ENCODE peak calls at places on chromosomes 12 and 14, in nine cellular contexts. One of them, this sample, is unnamed.

GRCh38 chr12:108638141-108638823 is 4.6 kb upstream of the SELPLG start:
- DNase-seq in epithelial cell of prostate: no peak
- DNase-seq in WERI-Rb-1: no peak
- DNase-seq in MCF 10A: no peak
- DNase-seq in CD8-positive, alpha-beta memory T cell: no peak
- DNase-seq in HEK293T: no peak
- DNase-seq in AML-193: no peak
- DNase-seq in NCI-H460: no peak
- DNase-seq in activated T-cell treated with anti-CD3 and anti-CD28 coated beads for 1 hour: no peak
- DNase-seq in this sample: peak; percentile 25

GRCh38 chr14:67768219-67768618 is 48.2 kb downstream of the ZFYVE26 start:
- DNase-seq in activated T-cell treated with anti-CD3 and anti-CD28 coated beads for 1 hour: no peak
- DNase-seq in WERI-Rb-1: no peak
- DNase-seq in AML-193: no peak
- DNase-seq in CD8-positive, alpha-beta memory T cell: no peak
- DNase-seq in HEK293T: no peak
- DNase-seq in epithelial cell of prostate: no peak
- DNase-seq in MCF 10A: no peak
- DNase-seq in NCI-H460: no peak
- DNase-seq in this sample: no peak

GRCh38 chr14:105375635-105376057 is 22.7 kb upstream of the TEX22 start:
- DNase-seq in HEK293T: no peak
- DNase-seq in MCF 10A: no peak
- DNase-seq in AML-193: no peak
- DNase-seq in WERI-Rb-1: no peak
- DNase-seq in activated T-cell treated with anti-CD3 and anti-CD28 coated beads for 1 hour: no peak
- DNase-seq in CD8-positive, alpha-beta memory T cell: peak; percentile 9
- DNase-seq in epithelial cell of prostate: no peak
- DNase-seq in NCI-H460: no peak
- DNase-seq in this sample: peak; percentile 79

GRCh38 chr14:32166029-32166428 is 35.8 kb upstream of the RNU6-7 start:
- DNase-seq in HEK293T: no peak
- DNase-seq in WERI-Rb-1: no peak
- DNase-seq in epithelial cell of prostate: no peak
- DNase-seq in AML-193: no peak
- DNase-seq in MCF 10A: no peak
- DNase-seq in NCI-H460: no peak
- DNase-seq in activated T-cell treated with anti-CD3 and anti-CD28 coated beads for 1 hour: no peak
- DNase-seq in CD8-positive, alpha-beta memory T cell: no peak
- DNase-seq in this sample: no peak

GRCh38 chr14:103626150-103626850 is 2.7 kb upstream of the KLC1 start:
- DNase-seq in MCF 10A: no peak
- DNase-seq in NCI-H460: no peak
- DNase-seq in HEK293T: no peak
- DNase-seq in AML-193: no peak
- DNase-seq in epithelial cell of prostate: no peak
- DNase-seq in WERI-Rb-1: no peak
- DNase-seq in CD8-positive, alpha-beta memory T cell: no peak
- DNase-seq in activated T-cell treated with anti-CD3 and anti-CD28 coated beads for 1 hour: no peak
- DNase-seq in this sample: no peak

GRCh38 chr14:96586921-96587822 is 85.0 kb downstream of the PAPOLA start:
- DNase-seq in CD8-positive, alpha-beta memory T cell: no peak
- DNase-seq in NCI-H460: no peak
- DNase-seq in MCF 10A: no peak
- DNase-seq in WERI-Rb-1: no peak
- DNase-seq in AML-193: no peak
- DNase-seq in HEK293T: no peak
- DNase-seq in epithelial cell of prostate: no peak
- DNase-seq in activated T-cell treated with anti-CD3 and anti-CD28 coated beads for 1 hour: no peak
- DNase-seq in this sample: no peak

GRCh38 chr12:106780010-106780625 is 5.6 kb downstream of the RIC8B start:
- DNase-seq in NCI-H460: no peak
- DNase-seq in AML-193: no peak
- DNase-seq in activated T-cell treated with anti-CD3 and anti-CD28 coated beads for 1 hour: no peak
- DNase-seq in epithelial cell of prostate: no peak
- DNase-seq in HEK293T: no peak
- DNase-seq in WERI-Rb-1: no peak
- DNase-seq in CD8-positive, alpha-beta memory T cell: no peak
- DNase-seq in MCF 10A: peak; percentile 24
- DNase-seq in this sample: no peak

GRCh38 chr12:60752589-60752988 is 1156.8 kb downstream of the SLC16A7 start:
- DNase-seq in AML-193: no peak
- DNase-seq in HEK293T: no peak
- DNase-seq in CD8-positive, alpha-beta memory T cell: no peak
- DNase-seq in MCF 10A: no peak
- DNase-seq in NCI-H460: no peak
- DNase-seq in WERI-Rb-1: no peak
- DNase-seq in activated T-cell treated with anti-CD3 and anti-CD28 coated beads for 1 hour: no peak
- DNase-seq in epithelial cell of prostate: no peak
- DNase-seq in this sample: no peak

GRCh38 chr12:6038160-6038559 is 86.3 kb downstream of the VWF start:
- DNase-seq in activated T-cell treated with anti-CD3 and anti-CD28 coated beads for 1 hour: no peak
- DNase-seq in MCF 10A: peak; percentile 86
- DNase-seq in NCI-H460: peak; percentile 77
- DNase-seq in WERI-Rb-1: peak; percentile 86
- DNase-seq in epithelial cell of prostate: peak; percentile 36
- DNase-seq in AML-193: peak; percentile 80
- DNase-seq in CD8-positive, alpha-beta memory T cell: no peak
- DNase-seq in HEK293T: peak; percentile 79
- DNase-seq in this sample: peak; percentile 37

GRCh38 chr14:74140374-74140850 is 55.7 kb downstream of the LIN52 start:
- DNase-seq in CD8-positive, alpha-beta memory T cell: no peak
- DNase-seq in NCI-H460: no peak
- DNase-seq in HEK293T: peak; percentile 54
- DNase-seq in WERI-Rb-1: peak; percentile 89
- DNase-seq in AML-193: no peak
- DNase-seq in MCF 10A: no peak
- DNase-seq in epithelial cell of prostate: no peak
- DNase-seq in activated T-cell treated with anti-CD3 and anti-CD28 coated beads for 1 hour: no peak
- DNase-seq in this sample: no peak

GRCh38 chr14:101226603-101227425 is 323.3 kb upstream of the RTL1 start:
- DNase-seq in NCI-H460: no peak
- DNase-seq in MCF 10A: no peak
- DNase-seq in WERI-Rb-1: no peak
- DNase-seq in epithelial cell of prostate: no peak
- DNase-seq in HEK293T: no peak
- DNase-seq in AML-193: no peak
- DNase-seq in CD8-positive, alpha-beta memory T cell: no peak
- DNase-seq in activated T-cell treated with anti-CD3 and anti-CD28 coated beads for 1 hour: no peak
- DNase-seq in this sample: no peak

GRCh38 chr14:63454863-63455622 is 88.1 kb downstream of the PPP2R5E start:
- DNase-seq in NCI-H460: no peak
- DNase-seq in MCF 10A: peak; percentile 62
- DNase-seq in activated T-cell treated with anti-CD3 and anti-CD28 coated beads for 1 hour: no peak
- DNase-seq in WERI-Rb-1: no peak
- DNase-seq in epithelial cell of prostate: no peak
- DNase-seq in HEK293T: no peak
- DNase-seq in CD8-positive, alpha-beta memory T cell: no peak
- DNase-seq in AML-193: peak; percentile 27
- DNase-seq in this sample: no peak

GRCh38 chr12:89350661-89351488 is 1.4 kb downstream of the DUSP6 start:
- DNase-seq in CD8-positive, alpha-beta memory T cell: peak; percentile 18
- DNase-seq in WERI-Rb-1: no peak
- DNase-seq in MCF 10A: peak; percentile 31
- DNase-seq in HEK293T: no peak
- DNase-seq in activated T-cell treated with anti-CD3 and anti-CD28 coated beads for 1 hour: no peak
- DNase-seq in NCI-H460: no peak
- DNase-seq in AML-193: no peak
- DNase-seq in epithelial cell of prostate: no peak
- DNase-seq in this sample: no peak

GRCh38 chr12:89135976-89136634 is 216.2 kb downstream of the DUSP6 start:
- DNase-seq in WERI-Rb-1: no peak
- DNase-seq in MCF 10A: peak; percentile 76
- DNase-seq in epithelial cell of prostate: peak; percentile 36
- DNase-seq in HEK293T: no peak
- DNase-seq in activated T-cell treated with anti-CD3 and anti-CD28 coated beads for 1 hour: no peak
- DNase-seq in NCI-H460: peak; percentile 56
- DNase-seq in AML-193: peak; percentile 37
- DNase-seq in CD8-positive, alpha-beta memory T cell: no peak
- DNase-seq in this sample: no peak

This sample was measured in GDM1.